ENCODE peak calls at places on chromosomes 2 and 18, in five cellular contexts. D is GM23338, I is fibroblast of lung, O is PC-3, U is GM23248. F is an unnamed sample.

GRCh38 chr2:215862211-215862610 is 151.1 kb downstream of the MREG start:
- DNase-seq in U (no peak), O (no peak), I (no peak), D (no peak), F (no peak)

GRCh38 chr2:38315707-38316333 is 61.3 kb downstream of the ATL2 start:
- DNase-seq in O (peak; percentile 82), U (peak; percentile 63), I (peak; percentile 42), D (peak; percentile 76), F (peak; percentile 31)

GRCh38 chr2:169768262-169768995 is 30.2 kb upstream of the SSB start:
- DNase-seq in O (no peak), U (peak; percentile 35), D (peak; percentile 21), I (no peak), F (no peak)

GRCh38 chr2:173571021-173571821 is 216.5 kb downstream of the CDCA7 start:
- DNase-seq in D (peak; percentile 62), O (peak; percentile 77), U (peak; percentile 50), I (peak; percentile 35), F (peak; percentile 24)

GRCh38 chr2:138707424-138708074 is 72.6 kb downstream of the NXPH2 start:
- DNase-seq in D (no peak), I (peak; percentile 95), U (peak; percentile 83), O (peak; percentile 37), F (no peak)

GRCh38 chr2:240994161-240994896 is 4.1 kb upstream of the SNED1 start:
- DNase-seq in U (no peak), D (no peak), I (no peak), O (no peak), F (no peak)

GRCh38 chr2:60796573-60797509 is 40.8 kb downstream of the PAPOLG start:
- DNase-seq in D (no peak), O (no peak), I (no peak), U (peak; percentile 25), F (no peak)

GRCh38 chr2:73759287-73759764 is 20.6 kb downstream of the DUSP11 start:
- DNase-seq in O (no peak), D (no peak), U (peak; percentile 45), I (peak; percentile 60), F (no peak)

GRCh38 chr2:74188018-74188601 is 9.4 kb upstream of the MOB1A start:
- DNase-seq in O (peak; percentile 26), D (peak; percentile 52), I (peak; percentile 82), U (peak; percentile 83), F (peak; percentile 22)

GRCh38 chr2:36618381-36618780 is 20.4 kb upstream of the FEZ2 start:
- DNase-seq in I (peak; percentile 74), O (peak; percentile 79), U (peak; percentile 76), D (peak; percentile 88), F (peak; percentile 81)

GRCh38 chr2:102229141-102229764 is 42.4 kb downstream of the IL1RL2 start:
- DNase-seq in D (no peak), U (peak; percentile 62), O (no peak), I (no peak), F (no peak)

GRCh38 chr2:109335586-109336266 is 206.7 kb downstream of the SH3RF3 start:
- DNase-seq in O (peak; percentile 73), U (peak; percentile 81), I (peak; percentile 90), D (no peak), F (no peak)

GRCh38 chr2:177188482-177189469 is 23.8 kb upstream of the HNRNPA3 start:
- DNase-seq in U (no peak), D (no peak), O (no peak), I (no peak), F (no peak)

GRCh38 chr2:181917378-181917735 is 25.8 kb downstream of the ITPRID2 start:
- DNase-seq in U (no peak), D (no peak), I (peak; percentile 14), O (no peak), F (no peak)

GRCh38 chr2:112032615-112033457 is 22.2 kb upstream of the TMEM87B start:
- DNase-seq in O (peak; percentile 93), U (peak; percentile 78), I (peak; percentile 85), D (no peak), F (peak; percentile 48)

GRCh38 chr2:39523308-39524044 is 86.4 kb upstream of the MAP4K3 start:
- DNase-seq in I (peak; percentile 97), D (no peak), O (peak; percentile 91), U (peak; percentile 90), F (peak; percentile 8)

GRCh38 chr2:73104933-73105332 is 7.8 kb downstream of the RAB11FIP5 start:
- DNase-seq in D (no peak), I (no peak), U (no peak), O (no peak), F (no peak)

GRCh38 chr2:232896700-232897385 is 26.8 kb downstream of the SNORC start:
- DNase-seq in I (no peak), U (no peak), D (no peak), O (no peak), F (no peak)

GRCh38 chr2:207505728-207506127 is 24.0 kb upstream of the CREB1 start:
- DNase-seq in U (peak; percentile 90), O (peak; percentile 96), I (peak; percentile 96), D (peak; percentile 58), F (no peak)

GRCh38 chr2:191018663-191019119 is 4.7 kb upstream of the STAT1 start:
- DNase-seq in I (no peak), U (no peak), O (no peak), D (no peak), F (no peak)

GRCh38 chr18:6950641-6951040 is 167.0 kb downstream of the LAMA1 start:
- DNase-seq in U (no peak), I (no peak), D (no peak), O (no peak), F (no peak)

GRCh38 chr18:6949800-6950586 is 167.6 kb downstream of the LAMA1 start:
- DNase-seq in I (no peak), U (no peak), D (no peak), O (no peak), F (no peak)

GRCh38 chr18:6947328-6948030 is 170.1 kb downstream of the LAMA1 start:
- DNase-seq in U (no peak), I (no peak), O (no peak), D (no peak), F (no peak)

GRCh38 chr18:6948656-6949055 is 168.9 kb downstream of the LAMA1 start:
- DNase-seq in O (no peak), I (no peak), D (no peak), U (no peak), F (no peak)

GRCh38 chr18:6948238-6948637 is 169.4 kb downstream of the LAMA1 start:
- DNase-seq in D (no peak), O (no peak), I (no peak), U (no peak), F (no peak)
- TF ChIP-seq EZH2 in D (no peak), O (no peak), I (no peak), U (no peak), F (no peak)

DNA sequence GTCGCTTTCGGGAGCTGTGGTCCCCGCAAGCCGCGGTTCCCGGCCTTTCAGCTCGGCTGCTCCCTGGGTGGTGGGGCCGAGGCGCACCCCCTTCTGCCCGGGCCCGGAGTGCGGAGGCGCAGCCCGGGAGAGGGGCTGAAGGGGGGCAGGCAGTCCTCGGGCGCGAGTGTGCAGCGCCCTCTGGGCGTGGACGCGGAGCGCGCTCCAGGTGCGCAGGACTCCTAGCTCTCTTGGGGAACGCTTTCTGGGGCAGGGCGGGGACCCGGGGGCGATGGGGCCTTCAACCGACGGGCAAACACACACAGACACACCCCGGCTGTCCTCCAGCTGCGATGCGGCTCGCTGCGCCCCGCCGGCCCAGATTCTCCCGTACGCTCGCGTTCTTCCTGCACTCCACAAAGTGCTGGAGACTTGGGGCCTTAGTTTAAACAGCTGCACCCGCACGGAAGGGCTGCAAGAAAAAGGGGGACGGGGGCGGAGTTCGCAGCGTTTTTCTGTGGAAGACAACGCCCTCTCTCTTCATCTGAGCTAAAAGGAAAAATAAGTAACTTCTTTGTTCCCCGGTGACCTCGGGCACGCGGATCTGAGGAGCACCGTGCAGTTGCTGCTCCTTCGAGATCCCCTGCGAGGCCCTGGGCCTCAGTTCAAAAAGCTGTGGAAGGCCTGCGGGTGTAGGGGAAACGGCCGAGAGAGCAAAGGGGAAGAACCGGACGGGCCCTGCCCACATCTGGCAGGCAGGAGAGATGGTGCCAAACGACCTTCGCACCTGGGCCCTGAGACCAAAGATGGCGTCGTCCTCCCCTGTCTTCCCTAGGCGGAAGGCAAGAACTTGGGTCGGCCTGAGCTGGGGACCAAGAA is 593 bp upstream of the SDC1 start:
- DNase-seq in U (peak; percentile 64), I (peak; percentile 67), D (peak; percentile 84), O (peak; percentile 78), F (peak; percentile 42)
- TF ChIP-seq EZH2 in U (no peak), I (no peak), D (no peak), O (no peak), F (no peak)

GRCh38 chr18:7116001-7116831 is 1.4 kb downstream of the LAMA1 start:
- DNase-seq in D (peak; percentile 78), U (peak; percentile 50), O (no peak), I (peak; percentile 41), F (no peak)

GRCh38 chr18:7111134-7111533 is 6.5 kb downstream of the LAMA1 start:
- DNase-seq in U (no peak), I (no peak), D (no peak), O (no peak), F (no peak)

GRCh38 chr18:7117390-7118355 is at the start of gene LAMA1:
- DNase-seq in D (peak; percentile 83), O (no peak), I (peak; percentile 22), U (peak; percentile 45), F (no peak)

GRCh38 chr18:7122376-7122775 is 4.8 kb upstream of the LAMA1 start:
- DNase-seq in I (no peak), U (no peak), O (no peak), D (no peak), F (no peak)

GRCh38 chr18:7116832-7117389 is 686 bp downstream of the LAMA1 start:
- DNase-seq in I (peak; percentile 9), D (peak; percentile 60), U (peak; percentile 47), O (no peak), F (no peak)
- TF ChIP-seq EZH2 in I (no peak), D (no peak), U (peak; percentile 78), O (peak; percentile 98), F (no peak)

GRCh38 chr18:11908182-11909080 is at the start of gene MPPE1:
- DNase-seq in I (peak; percentile 88), D (peak; percentile 93), U (peak; percentile 96), O (peak; percentile 86), F (peak; percentile 48)
- TF ChIP-seq EZH2 in I (no peak), D (no peak), U (no peak), O (no peak), F (no peak)

DNA sequence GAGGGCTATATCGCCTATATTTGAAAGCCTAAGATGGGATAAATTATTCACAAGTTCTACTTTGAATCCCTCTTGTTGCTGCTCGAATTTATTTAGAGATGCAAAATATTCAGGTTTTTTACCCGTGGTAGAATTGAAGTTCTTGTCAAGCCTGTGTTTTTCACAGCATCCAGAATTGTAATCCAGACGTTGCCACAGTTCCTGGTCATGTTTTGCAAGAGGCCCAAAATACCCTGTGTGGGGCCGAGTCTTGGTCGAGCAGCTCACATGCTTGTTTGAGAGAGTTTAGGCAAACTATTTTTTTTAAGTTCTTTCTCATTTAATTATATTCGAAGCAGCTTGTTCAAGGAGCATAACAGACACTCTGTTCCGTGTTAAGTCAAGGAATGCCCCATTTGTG is 2.6 kb downstream of the SALL3 start:
- DNase-seq in D (peak; percentile 36), O (no peak), U (no peak), I (peak; percentile 52), F (no peak)
- TF ChIP-seq EZH2 in D (no peak), O (no peak), U (no peak), I (no peak), F (no peak)

F was measured in HCT116.